ENCODE peak calls at places on chromosomes 4 and X, in six cellular contexts. X is BJ; T is CD4-positive, alpha-beta T cell; M is AG10803; R is hepatocyte; Z is GM10248. N is an unnamed sample.

GRCh38 chr4:792729-793108 is 33.2 kb downstream of the CPLX1 start:
- DNase-seq in T (no peak), M (peak), Z (no peak), R (no peak), X (no peak), N (no peak)

GRCh38 chr4:117796677-117797076 is 237.6 kb upstream of the NDST3 start:
- DNase-seq in R (no peak), Z (no peak), X (no peak), M (no peak), T (no peak), N (no peak)

GRCh38 chrX:69119122-69119521 is 46.1 kb downstream of the PJA1 start:
- DNase-seq in R (no peak), T (no peak), M (no peak), X (no peak), Z (no peak), N (no peak)

GRCh38 chrX:45824471-45824870 is 623.8 kb upstream of the DIPK2B start:
- DNase-seq in R (peak), Z (no peak), X (no peak), M (peak), T (no peak), N (no peak)

GRCh38 chrX:39556056-39556455 is 541.7 kb downstream of the BCOR start:
- DNase-seq in X (no peak), R (no peak), T (no peak), M (no peak), Z (no peak), N (no peak)

GRCh38 chr4:45102716-45103115 is 376.4 kb upstream of the GNPDA2 start:
- DNase-seq in M (no peak), Z (no peak), R (no peak), T (no peak), X (no peak), N (no peak)

GRCh38 chrX:87664381-87664780 is 146.8 kb downstream of the KLHL4 start:
- DNase-seq in R (peak), T (no peak), M (no peak), Z (no peak), X (no peak), N (peak)

GRCh38 chr4:163251204-163251603 is 81.2 kb downstream of the NPY1R start:
- DNase-seq in M (no peak), X (no peak), Z (no peak), R (no peak), T (no peak), N (no peak)

GRCh38 chrX:16708016-16708415 is 4.5 kb downstream of the CTPS2 start:
- DNase-seq in Z (no peak), R (no peak), T (no peak), M (no peak), X (no peak), N (no peak)

GRCh38 chr4:158783775-158784174 is 14.9 kb downstream of the FNIP2 start:
- DNase-seq in T (no peak), M (peak), R (no peak), Z (no peak), X (no peak), N (no peak)

GRCh38 chr4:121764702-121765367 is at the start of gene SMIM43:
- DNase-seq in X (no peak), T (no peak), R (peak), Z (no peak), M (peak), N (peak)

GRCh38 chr4:6548201-6548881 is 26.6 kb upstream of the MAN2B2 start:
- DNase-seq in M (peak), X (no peak), R (no peak), T (no peak), Z (no peak), N (no peak)

GRCh38 chr4:184196730-184197355 is 20.8 kb downstream of the ENPP6 start:
- DNase-seq in Z (no peak), T (no peak), M (no peak), X (no peak), R (peak), N (no peak)

GRCh38 chr4:138841341-138841740 is 174.2 kb upstream of the NOCT start:
- DNase-seq in Z (no peak), T (no peak), X (no peak), M (no peak), R (no peak), N (no peak)

GRCh38 chrX:53324803-53325202 is 43.4 kb upstream of the IQSEC2 start:
- DNase-seq in M (no peak), T (no peak), Z (no peak), R (no peak), X (no peak), N (no peak)

GRCh38 chr4:37381040-37381668 is 136.6 kb downstream of the NWD2 start:
- DNase-seq in R (no peak), Z (no peak), T (no peak), M (no peak), X (no peak), N (no peak)

GRCh38 chr4:1200425-1201035 is 28.1 kb upstream of the SPON2 start:
- DNase-seq in M (peak), R (peak), X (peak), T (no peak), Z (no peak), N (no peak)

DNA sequence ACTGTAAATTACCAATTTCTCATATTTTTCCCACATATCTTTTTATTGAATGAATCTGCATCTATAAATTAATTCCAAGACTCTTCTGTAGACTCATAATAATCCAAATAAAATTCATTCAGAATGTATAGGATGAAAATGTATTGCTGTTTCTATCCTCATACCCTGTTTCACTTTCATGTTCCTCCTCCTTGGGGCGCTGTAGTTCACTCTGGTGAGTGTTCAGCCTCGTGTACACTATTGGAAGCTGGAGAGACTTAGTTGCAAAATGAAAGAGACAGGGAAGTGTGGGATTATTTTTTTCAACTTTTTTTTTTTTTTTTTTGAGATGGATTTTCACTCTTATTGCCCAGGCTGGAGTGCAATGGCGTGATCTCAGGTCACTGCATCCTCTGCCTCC is 296.1 kb downstream of the TLL1 start:
- DNase-seq in M (no peak), T (no peak), X (no peak), Z (no peak), R (peak), N (peak)
- TF ChIP-seq CTCF in M (peak), T (no peak), X (peak), Z (peak), R (no peak), N (peak)

GRCh38 chrX:109475174-109475891 is 6.6 kb downstream of the GUCY2F start:
- DNase-seq in M (peak), Z (no peak), X (no peak), T (no peak), R (peak), N (no peak)
- TF ChIP-seq CTCF in M (peak), Z (no peak), X (peak), T (peak), R (peak), N (peak)

GRCh38 chrX:23908219-23909003 is 605 bp downstream of the CXorf58 start:
- DNase-seq in M (no peak), X (no peak), Z (no peak), T (no peak), R (peak), N (no peak)
- TF ChIP-seq CTCF in M (peak), X (peak), Z (no peak), T (no peak), R (peak), N (peak)

DNA sequence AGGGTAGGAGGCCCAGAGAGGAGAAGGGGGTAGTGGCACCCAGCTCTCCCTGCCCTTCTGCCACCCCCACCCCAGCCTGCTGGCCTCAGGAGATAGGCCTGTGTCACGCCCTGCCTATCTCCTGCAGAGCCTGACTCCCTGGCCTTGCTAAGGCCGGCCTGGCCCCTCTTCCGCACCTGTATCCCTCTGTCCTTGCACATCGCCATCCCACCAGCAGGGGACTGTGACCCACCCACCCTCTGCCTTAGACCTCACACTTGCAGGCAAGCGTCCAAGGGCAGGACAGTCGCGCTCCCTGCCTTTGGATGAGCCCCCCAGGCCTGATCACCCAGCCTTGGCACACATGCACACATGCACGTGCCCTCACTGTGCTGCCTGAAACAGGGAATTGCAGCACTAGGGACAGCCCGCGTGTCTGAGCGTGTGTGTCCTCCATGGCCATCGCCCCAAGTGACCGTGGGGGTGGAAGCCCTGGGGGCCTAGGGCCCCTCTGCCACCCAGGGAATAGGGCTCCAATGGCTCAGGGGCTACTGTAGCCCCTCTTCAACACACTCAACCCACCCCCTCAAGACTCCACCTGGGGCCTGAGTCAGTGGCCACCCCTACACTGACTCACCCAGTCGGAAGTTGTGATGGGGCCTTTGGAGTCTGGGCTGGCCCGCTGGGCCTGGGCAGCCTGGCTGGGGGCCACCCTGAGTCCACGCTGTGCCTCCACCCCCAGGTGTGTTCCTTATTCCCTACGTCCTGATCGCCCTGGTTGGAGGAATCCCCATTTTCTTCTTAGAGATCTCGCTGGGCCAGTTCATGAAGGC is 2.1 kb downstream of the SLC6A8 start:
- DNase-seq in Z (no peak), X (no peak), M (no peak), T (no peak), R (no peak), N (no peak)
- TF ChIP-seq CTCF in Z (no peak), X (no peak), M (no peak), T (no peak), R (no peak), N (no peak)

GRCh38 chr4:148170408-148171385 is 271.5 kb downstream of the NR3C2 start:
- DNase-seq in M (no peak), Z (no peak), T (no peak), R (no peak), X (no peak), N (no peak)
- TF ChIP-seq CTCF in M (no peak), Z (no peak), T (no peak), R (no peak), X (no peak), N (no peak)

GRCh38 chrX:131828482-131828881 is 194.6 kb upstream of the STK26 start:
- DNase-seq in M (no peak), X (no peak), R (no peak), Z (no peak), T (no peak), N (no peak)

GRCh38 chrX:131831185-131831520 is 191.9 kb upstream of the STK26 start:
- DNase-seq in Z (no peak), T (no peak), M (no peak), X (no peak), R (no peak), N (no peak)

GRCh38 chrX:131826572-131826971 is 196.5 kb upstream of the STK26 start:
- DNase-seq in Z (no peak), M (no peak), X (no peak), R (no peak), T (no peak), N (no peak)

GRCh38 chrX:131827935-131828334 is 195.2 kb upstream of the STK26 start:
- DNase-seq in M (no peak), T (no peak), R (no peak), Z (peak), X (no peak), N (no peak)

DNA sequence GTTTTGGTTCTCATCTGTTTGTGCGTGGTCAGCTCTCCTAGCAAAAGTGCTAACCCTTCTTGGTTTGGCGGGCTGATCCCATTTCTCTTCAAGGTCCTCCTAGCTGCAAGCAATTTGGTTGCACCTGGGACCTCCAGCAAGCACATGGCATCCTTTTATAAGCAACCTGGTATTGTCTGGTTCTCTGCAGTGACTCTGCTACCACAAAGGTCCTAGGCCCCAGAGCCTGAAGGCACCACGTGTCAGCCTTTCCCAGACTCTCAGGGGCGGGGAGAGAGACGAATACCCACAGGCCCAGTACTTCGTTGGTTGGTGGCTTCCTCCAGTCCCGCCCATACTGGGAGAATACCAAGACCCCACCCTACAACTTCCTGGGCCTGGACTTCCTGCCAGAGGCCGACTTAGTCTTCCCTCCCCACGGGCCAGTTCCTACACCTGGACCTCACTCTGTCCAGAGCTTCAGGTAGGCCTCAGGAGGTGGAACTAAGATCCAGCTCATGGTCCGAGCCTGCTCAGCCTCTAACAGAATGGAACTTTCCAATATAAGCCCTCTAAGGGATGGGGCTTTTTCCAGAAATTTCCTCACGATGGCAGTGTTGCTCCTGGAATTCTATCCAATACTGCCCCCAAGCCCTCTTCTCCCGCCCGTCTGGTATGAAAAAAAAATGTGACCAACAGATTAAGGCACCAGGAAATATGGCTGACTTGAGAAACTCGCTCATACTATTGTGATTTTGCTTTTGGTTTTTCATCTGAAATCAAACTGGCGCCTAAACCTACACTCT is 192.5 kb upstream of the STK26 start:
- DNase-seq in X (no peak), Z (peak), T (no peak), M (peak), R (peak), N (no peak)
- TF ChIP-seq CTCF in X (peak), Z (peak), T (no peak), M (peak), R (peak), N (no peak)

DNA sequence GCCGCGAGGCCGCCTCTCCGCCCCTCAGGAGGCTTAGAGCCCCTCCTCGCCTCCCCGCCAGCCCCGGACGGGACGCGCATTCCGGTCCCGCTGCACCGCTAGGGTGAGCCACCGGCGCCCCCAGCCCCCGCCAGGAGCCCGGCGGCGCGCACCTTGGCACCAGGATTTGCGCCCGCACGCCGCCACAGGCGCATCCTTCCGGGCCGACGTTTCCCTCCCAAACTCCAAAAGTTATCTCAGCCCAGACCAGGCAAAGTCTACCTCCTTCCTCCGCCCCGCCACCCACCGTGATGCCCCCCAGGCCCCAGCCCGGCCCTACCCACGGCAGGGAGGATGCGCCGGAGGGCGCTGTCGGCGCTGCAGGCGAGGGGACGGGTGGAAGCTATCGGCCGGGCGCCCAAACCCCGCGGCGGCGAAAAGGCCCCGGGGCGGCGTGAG is 538 bp downstream of the SCML2 start:
- DNase-seq in X (no peak), Z (no peak), T (no peak), M (peak), R (peak), N (peak)
- TF ChIP-seq CTCF in X (peak), Z (no peak), T (peak), M (no peak), R (no peak), N (no peak)

GRCh38 chrX:99549381-99549780 is 860.7 kb downstream of the PCDH19 start:
- DNase-seq in X (no peak), T (no peak), Z (no peak), M (no peak), R (no peak), N (no peak)
- TF ChIP-seq CTCF in X (no peak), T (no peak), Z (no peak), M (no peak), R (no peak), N (no peak)

GRCh38 chr4:146640459-146641061 is 1.9 kb downstream of the POU4F2 start:
- DNase-seq in Z (no peak), M (no peak), T (no peak), R (no peak), X (no peak), N (no peak)

GRCh38 chr4:146641762-146642161 is 3.1 kb downstream of the POU4F2 start:
- DNase-seq in T (no peak), X (no peak), Z (no peak), M (no peak), R (no peak), N (no peak)

GRCh38 chr4:146640021-146640425 is 1.3 kb downstream of the POU4F2 start:
- DNase-seq in X (no peak), Z (no peak), M (no peak), T (no peak), R (no peak), N (no peak)

GRCh38 chr4:146646601-146647000 is 7.9 kb downstream of the POU4F2 start:
- DNase-seq in X (no peak), M (no peak), T (no peak), R (no peak), Z (no peak), N (no peak)

GRCh38 chr4:146643812-146644401 is 5.2 kb downstream of the POU4F2 start:
- DNase-seq in Z (peak), T (no peak), R (peak), X (no peak), M (no peak), N (peak)
- TF ChIP-seq CTCF in Z (no peak), T (no peak), R (no peak), X (no peak), M (no peak), N (no peak)

GRCh38 chr4:3433138-3433869 is 8.5 kb upstream of the HGFAC start:
- DNase-seq in R (no peak), X (no peak), M (no peak), Z (no peak), T (no peak), N (no peak)

GRCh38 chr4:3436048-3436797 is 5.5 kb upstream of the HGFAC start:
- DNase-seq in M (no peak), X (no peak), R (no peak), Z (no peak), T (no peak), N (no peak)

GRCh38 chr4:3435684-3435956 is 6.1 kb upstream of the HGFAC start:
- DNase-seq in M (no peak), R (no peak), X (no peak), Z (no peak), T (no peak), N (no peak)

GRCh38 chr4:3436798-3437581 is 4.8 kb upstream of the HGFAC start:
- DNase-seq in T (no peak), R (peak), Z (no peak), M (peak), X (no peak), N (no peak)

DNA sequence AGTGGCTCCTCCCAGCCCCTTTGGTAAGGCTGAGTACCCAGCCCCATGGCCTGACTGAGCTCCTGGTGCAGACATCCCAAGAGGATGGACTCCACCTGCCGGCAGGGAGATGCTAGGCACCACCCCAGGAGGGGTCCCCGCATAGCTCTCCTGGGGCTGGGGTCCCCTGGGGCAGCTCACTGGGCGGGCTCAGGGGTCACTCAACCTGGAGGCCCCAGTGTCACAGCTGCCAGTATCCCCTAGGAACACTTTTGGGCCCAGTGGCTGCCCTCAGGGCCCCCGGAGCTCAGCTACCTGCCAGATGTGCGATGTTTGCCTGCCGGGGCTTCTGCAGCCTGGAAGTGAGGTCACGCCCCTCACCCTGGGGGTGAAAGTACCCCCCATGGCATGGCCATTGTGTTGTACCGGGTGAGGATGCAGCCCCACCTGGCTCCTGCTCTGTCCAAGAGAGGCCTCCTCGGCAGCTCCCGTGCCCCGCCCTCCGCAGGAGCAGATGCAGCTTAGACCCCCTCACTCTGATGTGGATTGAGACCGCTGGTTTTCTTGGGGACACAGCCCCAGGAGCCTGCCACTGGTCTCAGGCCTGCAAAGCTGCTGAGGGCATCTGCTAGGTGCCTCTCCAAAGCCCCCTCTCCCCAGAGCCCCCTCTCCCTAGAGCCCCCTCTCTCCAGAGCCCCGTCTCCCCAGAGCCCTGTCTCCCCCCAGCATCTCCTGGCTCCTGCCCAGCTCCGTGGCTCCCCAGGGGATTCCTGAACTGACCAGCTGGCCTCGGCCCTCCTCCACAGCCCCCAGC is 6.7 kb upstream of the HGFAC start:
- DNase-seq in R (no peak), Z (no peak), X (no peak), M (no peak), T (no peak), N (no peak)
- TF ChIP-seq CTCF in R (peak), Z (no peak), X (no peak), M (no peak), T (no peak), N (no peak)

N was measured in GM13976.